ENCODE peak calls at places on chromosome 2, in six cellular contexts. One of them, this sample, is unnamed.

GRCh38 chr2:174350018-174350417 is 15.3 kb downstream of the SP9 start:
- DNase-seq in HFFc6: peak; percentile 9
- DNase-seq in endothelial cell: no peak
- DNase-seq in activated naive CD8-positive, alpha-beta T cell treated with anti-CD3 and anti-CD28 coated beads, Interleukin-2, amount 50 U/mL, for 24 hours: no peak
- DNase-seq in mesenteric fat pad: no peak
- DNase-seq in activated T-cell treated with anti-CD3 and anti-CD28 coated beads for 1 hour: no peak
- DNase-seq in this sample: peak; percentile 58

GRCh38 chr2:104025296-104025695 is 828.6 kb upstream of the POU3F3 start:
- DNase-seq in endothelial cell: no peak
- DNase-seq in activated T-cell treated with anti-CD3 and anti-CD28 coated beads for 1 hour: no peak
- DNase-seq in activated naive CD8-positive, alpha-beta T cell treated with anti-CD3 and anti-CD28 coated beads, Interleukin-2, amount 50 U/mL, for 24 hours: no peak
- DNase-seq in HFFc6: no peak
- DNase-seq in mesenteric fat pad: no peak
- DNase-seq in this sample: peak; percentile 41

GRCh38 chr2:233831011-233831721 is 23.2 kb downstream of the HJURP start:
- DNase-seq in HFFc6: no peak
- DNase-seq in activated naive CD8-positive, alpha-beta T cell treated with anti-CD3 and anti-CD28 coated beads, Interleukin-2, amount 50 U/mL, for 24 hours: no peak
- DNase-seq in activated T-cell treated with anti-CD3 and anti-CD28 coated beads for 1 hour: no peak
- DNase-seq in mesenteric fat pad: peak; percentile 77
- DNase-seq in endothelial cell: no peak
- DNase-seq in this sample: no peak

GRCh38 chr2:233329489-233330135 is 22.0 kb downstream of the SAG start:
- DNase-seq in HFFc6: no peak
- DNase-seq in endothelial cell: no peak
- DNase-seq in mesenteric fat pad: no peak
- DNase-seq in activated T-cell treated with anti-CD3 and anti-CD28 coated beads for 1 hour: no peak
- DNase-seq in activated naive CD8-positive, alpha-beta T cell treated with anti-CD3 and anti-CD28 coated beads, Interleukin-2, amount 50 U/mL, for 24 hours: no peak
- DNase-seq in this sample: no peak

GRCh38 chr2:202909394-202910192 is 1.9 kb downstream of the WDR12 start:
- DNase-seq in endothelial cell: no peak
- DNase-seq in activated naive CD8-positive, alpha-beta T cell treated with anti-CD3 and anti-CD28 coated beads, Interleukin-2, amount 50 U/mL, for 24 hours: no peak
- DNase-seq in HFFc6: no peak
- DNase-seq in mesenteric fat pad: no peak
- DNase-seq in activated T-cell treated with anti-CD3 and anti-CD28 coated beads for 1 hour: no peak
- DNase-seq in this sample: no peak

GRCh38 chr2:50196775-50197482 is 835.0 kb downstream of the NRXN1 start:
- DNase-seq in endothelial cell: no peak
- DNase-seq in mesenteric fat pad: no peak
- DNase-seq in HFFc6: no peak
- DNase-seq in activated naive CD8-positive, alpha-beta T cell treated with anti-CD3 and anti-CD28 coated beads, Interleukin-2, amount 50 U/mL, for 24 hours: no peak
- DNase-seq in activated T-cell treated with anti-CD3 and anti-CD28 coated beads for 1 hour: no peak
- DNase-seq in this sample: no peak

GRCh38 chr2:70553584-70554337 is at the start of gene TGFA:
- DNase-seq in HFFc6: peak; percentile 12
- DNase-seq in activated T-cell treated with anti-CD3 and anti-CD28 coated beads for 1 hour: peak; percentile 52
- DNase-seq in endothelial cell: peak; percentile 81
- DNase-seq in mesenteric fat pad: peak; percentile 92
- DNase-seq in activated naive CD8-positive, alpha-beta T cell treated with anti-CD3 and anti-CD28 coated beads, Interleukin-2, amount 50 U/mL, for 24 hours: peak; percentile 72
- DNase-seq in this sample: peak; percentile 79

GRCh38 chr2:65813772-65814171 is 381.4 kb upstream of the SPRED2 start:
- DNase-seq in mesenteric fat pad: no peak
- DNase-seq in endothelial cell: no peak
- DNase-seq in activated naive CD8-positive, alpha-beta T cell treated with anti-CD3 and anti-CD28 coated beads, Interleukin-2, amount 50 U/mL, for 24 hours: no peak
- DNase-seq in HFFc6: no peak
- DNase-seq in activated T-cell treated with anti-CD3 and anti-CD28 coated beads for 1 hour: no peak
- DNase-seq in this sample: no peak

GRCh38 chr2:235551965-235552364 is 58.1 kb downstream of the AGAP1 start:
- DNase-seq in HFFc6: peak; percentile 81
- DNase-seq in endothelial cell: peak; percentile 57
- DNase-seq in activated T-cell treated with anti-CD3 and anti-CD28 coated beads for 1 hour: no peak
- DNase-seq in activated naive CD8-positive, alpha-beta T cell treated with anti-CD3 and anti-CD28 coated beads, Interleukin-2, amount 50 U/mL, for 24 hours: no peak
- DNase-seq in mesenteric fat pad: no peak
- DNase-seq in this sample: peak; percentile 62

GRCh38 chr2:29995241-29995640 is 73.9 kb upstream of the ALK start:
- DNase-seq in mesenteric fat pad: no peak
- DNase-seq in activated naive CD8-positive, alpha-beta T cell treated with anti-CD3 and anti-CD28 coated beads, Interleukin-2, amount 50 U/mL, for 24 hours: no peak
- DNase-seq in HFFc6: no peak
- DNase-seq in activated T-cell treated with anti-CD3 and anti-CD28 coated beads for 1 hour: no peak
- DNase-seq in endothelial cell: no peak
- DNase-seq in this sample: no peak

GRCh38 chr2:37621199-37621598 is 50.2 kb downstream of the CDC42EP3 start:
- DNase-seq in activated naive CD8-positive, alpha-beta T cell treated with anti-CD3 and anti-CD28 coated beads, Interleukin-2, amount 50 U/mL, for 24 hours: no peak
- DNase-seq in activated T-cell treated with anti-CD3 and anti-CD28 coated beads for 1 hour: no peak
- DNase-seq in endothelial cell: no peak
- DNase-seq in HFFc6: no peak
- DNase-seq in mesenteric fat pad: no peak
- DNase-seq in this sample: no peak

GRCh38 chr2:23287250-23287704 is 97.7 kb upstream of the KLHL29 start:
- DNase-seq in HFFc6: peak; percentile 64
- DNase-seq in endothelial cell: no peak
- DNase-seq in activated T-cell treated with anti-CD3 and anti-CD28 coated beads for 1 hour: no peak
- DNase-seq in activated naive CD8-positive, alpha-beta T cell treated with anti-CD3 and anti-CD28 coated beads, Interleukin-2, amount 50 U/mL, for 24 hours: no peak
- DNase-seq in mesenteric fat pad: no peak
- DNase-seq in this sample: no peak

GRCh38 chr2:230896346-230897115 is 28.5 kb downstream of the GPR55 start:
- DNase-seq in activated naive CD8-positive, alpha-beta T cell treated with anti-CD3 and anti-CD28 coated beads, Interleukin-2, amount 50 U/mL, for 24 hours: peak; percentile 0
- DNase-seq in activated T-cell treated with anti-CD3 and anti-CD28 coated beads for 1 hour: no peak
- DNase-seq in HFFc6: no peak
- DNase-seq in mesenteric fat pad: peak; percentile 81
- DNase-seq in endothelial cell: no peak
- DNase-seq in this sample: no peak

GRCh38 chr2:235021752-235022151 is 69.9 kb downstream of the SH3BP4 start:
- DNase-seq in HFFc6: peak; percentile 96
- DNase-seq in endothelial cell: no peak
- DNase-seq in activated T-cell treated with anti-CD3 and anti-CD28 coated beads for 1 hour: no peak
- DNase-seq in activated naive CD8-positive, alpha-beta T cell treated with anti-CD3 and anti-CD28 coated beads, Interleukin-2, amount 50 U/mL, for 24 hours: no peak
- DNase-seq in mesenteric fat pad: no peak
- DNase-seq in this sample: peak; percentile 85